ENCODE peak calls at places on chromosome 6, in five cellular contexts. R, J, L, D and T are unnamed samples.

GRCh38 chr6:16669227-16669626 is 92.0 kb downstream of the ATXN1 start:
- DNase-seq in D (no peak), R (peak; percentile 65), J (no peak), L (no peak), T (no peak)

GRCh38 chr6:117494694-117495318 is 12.3 kb downstream of the DCBLD1 start:
- DNase-seq in L (no peak), R (no peak), J (no peak), D (no peak), T (no peak)

GRCh38 chr6:130949553-130949952 is 113.5 kb downstream of the EPB41L2 start:
- DNase-seq in D (no peak), L (no peak), J (no peak), R (no peak), T (no peak)

GRCh38 chr6:111844921-111845320 is 28.3 kb downstream of the FYN start:
- DNase-seq in J (no peak), L (no peak), D (no peak), R (no peak), T (no peak)

GRCh38 chr6:29005183-29005885 is at the start of gene ZNF311:
- DNase-seq in L (peak; percentile 71), J (peak; percentile 64), R (peak; percentile 43), D (peak; percentile 56), T (peak; percentile 77)

GRCh38 chr6:167049275-167049674 is 50.1 kb downstream of the CEP43 start:
- DNase-seq in R (no peak), J (no peak), D (no peak), L (no peak), T (no peak)

GRCh38 chr6:153028261-153028660 is 25.8 kb upstream of the MTRF1L start:
- DNase-seq in J (no peak), D (no peak), L (no peak), R (peak; percentile 31), T (no peak)

GRCh38 chr6:142827356-142827755 is 117.6 kb downstream of the HIVEP2 start:
- DNase-seq in D (peak; percentile 59), J (peak; percentile 52), L (peak; percentile 67), R (no peak), T (no peak)

GRCh38 chr6:75800133-75800532 is 51.1 kb downstream of the MYO6 start:
- DNase-seq in J (no peak), D (no peak), R (no peak), L (no peak), T (no peak)

GRCh38 chr6:131331146-131331545 is 195.9 kb downstream of the AKAP7 start:
- DNase-seq in R (no peak), L (no peak), D (no peak), J (no peak), T (no peak)

GRCh38 chr6:74870403-74870802 is 335.4 kb downstream of the COL12A1 start:
- DNase-seq in L (no peak), D (no peak), J (no peak), R (no peak), T (no peak)

GRCh38 chr6:113630365-113630737 is 226.8 kb upstream of the MARCKS start:
- DNase-seq in R (peak; percentile 88), J (no peak), L (no peak), D (no peak), T (no peak)

GRCh38 chr6:82237013-82237412 is 10.5 kb downstream of the IBTK start:
- DNase-seq in L (no peak), J (no peak), D (no peak), R (no peak), T (no peak)

GRCh38 chr6:121539537-121539936 is 104.1 kb downstream of the GJA1 start:
- DNase-seq in D (no peak), J (no peak), R (no peak), L (no peak), T (no peak)

GRCh38 chr6:23969344-23969743 is 156.7 kb upstream of the NRSN1 start:
- DNase-seq in D (no peak), R (no peak), J (no peak), L (no peak), T (no peak)

GRCh38 chr6:125733516-125734300 is 15.7 kb upstream of the HEY2 start:
- DNase-seq in J (no peak), L (no peak), R (no peak), D (no peak), T (no peak)

GRCh38 chr6:116459927-116460326 is 1.2 kb upstream of the CALHM6 start:
- DNase-seq in J (no peak), L (no peak), D (no peak), R (no peak), T (no peak)

GRCh38 chr6:129812145-129812777 is 48.9 kb downstream of the TMEM244 start:
- DNase-seq in L (no peak), R (peak; percentile 24), D (no peak), J (no peak), T (no peak)

GRCh38 chr6:143015300-143015706 is 45.4 kb upstream of the AIG1 start:
- DNase-seq in J (no peak), R (no peak), L (no peak), D (no peak), T (no peak)

GRCh38 chr6:164184410-164184809 is 769.9 kb downstream of the QKI start:
- DNase-seq in L (no peak), R (no peak), D (no peak), J (no peak), T (no peak)

GRCh38 chr6:142521791-142522190 is 220.0 kb downstream of the ADGRG6 start:
- DNase-seq in D (no peak), J (no peak), R (no peak), L (no peak), T (no peak)

GRCh38 chr6:7086488-7086887 is 21.3 kb upstream of the RREB1 start:
- DNase-seq in R (peak; percentile 28), D (peak; percentile 39), J (peak; percentile 67), L (peak; percentile 60), T (peak; percentile 75)

GRCh38 chr6:109690740-109691687 is at the start of the genes AK9 and FIG4:
- DNase-seq in J (peak; percentile 96), D (peak; percentile 94), L (peak; percentile 95), R (peak; percentile 90), T (peak; percentile 97)

GRCh38 chr6:50185006-50185405 is 135.3 kb upstream of the DEFB112 start:
- DNase-seq in L (no peak), D (no peak), R (no peak), J (no peak), T (no peak)

GRCh38 chr6:146887447-146888077 is 288.8 kb downstream of the ADGB start:
- DNase-seq in J (no peak), D (no peak), R (peak; percentile 33), L (no peak), T (no peak)

GRCh38 chr6:152338335-152339125 is 298.6 kb downstream of the SYNE1 start:
- DNase-seq in R (peak; percentile 21), J (no peak), D (no peak), L (peak; percentile 81), T (no peak)

GRCh38 chr6:34152042-34152524 is 6.2 kb upstream of the GRM4 start:
- DNase-seq in J (no peak), L (no peak), D (no peak), R (no peak), T (peak; percentile 45)

GRCh38 chr6:54254886-54255285 is 53.4 kb upstream of the TINAG start:
- DNase-seq in L (no peak), D (no peak), J (no peak), R (no peak), T (no peak)
- H3K4me3 ChIP-seq in L (no peak overlapping the region), D (no peak overlapping the region), J (no peak overlapping the region), R (no peak overlapping the region), T (no peak overlapping the region)

GRCh38 chr6:43855247-43855646 is 85.2 kb downstream of the VEGFA start:
- DNase-seq in D (no peak), L (no peak), J (no peak), R (no peak), T (peak; percentile 26)

GRCh38 chr6:43850314-43851203 is 80.5 kb downstream of the VEGFA start:
- DNase-seq in L (no peak), R (no peak), J (no peak), D (no peak), T (peak; percentile 44)

GRCh38 chr6:43851204-43851855 is 81.3 kb downstream of the VEGFA start:
- DNase-seq in J (no peak), D (no peak), L (no peak), R (peak; percentile 73), T (peak; percentile 67)

GRCh38 chr6:43852350-43852864 is 82.4 kb downstream of the VEGFA start:
- DNase-seq in D (no peak), R (no peak), J (no peak), L (no peak), T (no peak)

DNA sequence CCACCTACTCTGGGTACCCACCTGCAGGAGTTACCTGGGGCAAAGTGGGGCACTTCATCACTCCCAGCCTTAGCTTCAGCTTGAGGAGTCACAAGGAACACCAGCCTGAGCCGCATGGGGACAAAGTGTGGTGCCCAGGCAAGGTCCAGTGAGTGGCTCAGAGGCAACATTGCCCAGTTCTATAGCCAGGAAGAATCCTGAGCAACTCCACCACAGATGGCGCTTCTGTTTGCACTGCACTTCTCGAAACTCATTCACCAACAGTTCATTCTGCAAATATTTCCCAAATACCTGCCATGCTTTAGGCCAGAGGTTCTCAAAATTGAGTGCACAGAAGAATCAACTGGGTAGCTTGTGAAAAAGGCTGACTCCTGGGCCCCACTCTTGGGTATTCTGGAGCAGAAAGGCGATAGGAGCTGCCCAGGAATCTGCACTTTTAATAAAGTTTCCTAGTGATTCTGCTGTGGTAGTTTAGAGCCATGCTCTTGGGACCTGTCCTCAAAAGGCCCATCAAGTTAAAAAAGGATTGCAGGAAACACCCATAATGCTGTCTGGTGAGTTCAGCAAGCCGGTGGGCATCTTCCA is 83.1 kb downstream of the VEGFA start:
- DNase-seq in J (no peak), R (no peak), L (no peak), D (no peak), T (peak; percentile 62)
- H3K4me1 ChIP-seq in J (no peaks in the 10 kb centered on the region), R (peaks cover 18% of the 10 kb centered on the region), L (no peaks in the 10 kb centered on the region), D (no peaks in the 10 kb centered on the region), T (no peaks in the 10 kb centered on the region)

GRCh38 chr6:161372422-161372793 is 98.5 kb upstream of the AGPAT4 start:
- DNase-seq in D (no peak), L (no peak), R (no peak), J (no peak), T (no peak)

GRCh38 chr6:161376367-161376766 is 102.5 kb upstream of the AGPAT4 start:
- DNase-seq in D (no peak), R (no peak), L (no peak), J (no peak), T (no peak)

GRCh38 chr6:161377116-161377515 is 103.3 kb upstream of the AGPAT4 start:
- DNase-seq in D (no peak), J (no peak), R (no peak), L (no peak), T (no peak)

GRCh38 chr6:161373905-161374451 is 100.1 kb upstream of the AGPAT4 start:
- DNase-seq in L (peak; percentile 90), D (no peak), R (peak; percentile 50), J (peak; percentile 73), T (peak; percentile 83)

GRCh38 chr6:161374971-161375873 is 101.4 kb upstream of the AGPAT4 start:
- DNase-seq in D (peak; percentile 46), R (no peak), L (peak; percentile 81), J (peak; percentile 89), T (peak; percentile 89)
- TF ChIP-seq CTCF in D (no peak), R (peak; percentile 7), L (no peak), J (peak; percentile 26), T (peak; percentile 39)

DNA sequence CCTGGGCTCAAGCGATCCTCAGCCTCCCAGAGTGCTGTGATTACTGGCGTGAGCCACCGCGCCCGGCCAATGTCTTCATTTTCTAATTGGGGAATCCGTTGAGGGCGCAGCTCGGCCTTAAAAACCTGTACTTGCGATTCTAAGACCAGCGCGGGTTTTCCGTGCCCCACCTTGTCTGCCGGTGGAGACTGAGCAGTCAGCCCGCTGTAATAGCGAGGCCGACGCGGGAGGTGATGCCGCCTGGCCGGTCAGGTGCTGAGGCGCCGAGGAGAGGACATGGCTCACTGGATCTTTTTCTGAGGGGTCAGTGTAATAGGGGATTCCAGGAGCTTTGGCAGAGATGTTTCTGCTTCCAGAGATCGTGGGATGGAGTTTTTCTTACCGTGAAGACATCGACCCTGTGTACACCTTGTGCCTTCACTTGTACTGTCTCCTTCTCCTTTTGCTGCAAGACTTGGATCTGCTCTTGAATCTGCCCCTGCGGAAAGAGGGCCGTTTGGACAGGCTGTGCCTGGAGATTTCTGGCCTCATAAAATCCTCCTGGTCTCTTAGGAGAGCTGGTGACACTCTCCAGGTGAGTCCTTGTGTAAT is 1.5 kb downstream of the TRIM31 start:
- DNase-seq in L (no peak), J (no peak), D (no peak), R (no peak), T (no peak)
- H3K4me3 ChIP-seq in L (no peak overlapping the region), J (no peak overlapping the region), D (no peak overlapping the region), R (no peak overlapping the region), T (no peak overlapping the region)